ENCODE peak calls at places on chromosomes 4 and X, in eight cellular contexts. One of them, this sample, is unnamed.
A peak's percentile ranks its signal among the peaks of the same experiment; 100 is the strongest.

GRCh38 chr4:185810746-185811508 is 1.1 kb downstream of the SORBS2 start:
- DNase-seq in sigmoid colon: no peak
- DNase-seq in tibial nerve: no peak
- DNase-seq in esophagus muscularis mucosa: no peak
- DNase-seq in upper lobe of left lung: no peak
- DNase-seq in suprapubic skin: no peak
- DNase-seq in A549: no peak
- DNase-seq in stomach: no peak
- DNase-seq in this sample: no peak

GRCh38 chr4:52036875-52037274 is 1.2 kb downstream of the SGCB start:
- DNase-seq in sigmoid colon: no peak
- DNase-seq in tibial nerve: no peak
- DNase-seq in esophagus muscularis mucosa: no peak
- DNase-seq in upper lobe of left lung: no peak
- DNase-seq in suprapubic skin: no peak
- DNase-seq in A549: no peak
- DNase-seq in stomach: no peak
- DNase-seq in this sample: no peak

GRCh38 chrX:4579480-4579879 is 866.0 kb upstream of the PRKX start:
- DNase-seq in sigmoid colon: no peak
- DNase-seq in tibial nerve: no peak
- DNase-seq in esophagus muscularis mucosa: no peak
- DNase-seq in upper lobe of left lung: no peak
- DNase-seq in suprapubic skin: no peak
- DNase-seq in A549: no peak
- DNase-seq in stomach: no peak
- DNase-seq in this sample: no peak

GRCh38 chrX:150355898-150356297 is 7.2 kb upstream of the MAMLD1 start:
- DNase-seq in sigmoid colon: no peak
- DNase-seq in tibial nerve: no peak
- DNase-seq in esophagus muscularis mucosa: no peak
- DNase-seq in upper lobe of left lung: no peak
- DNase-seq in suprapubic skin: no peak
- DNase-seq in A549: no peak
- DNase-seq in stomach: no peak
- DNase-seq in this sample: no peak

GRCh38 chrX:41781500-41781899 is 57.5 kb downstream of the GPR82 start:
- DNase-seq in sigmoid colon: no peak
- DNase-seq in tibial nerve: no peak
- DNase-seq in esophagus muscularis mucosa: no peak
- DNase-seq in upper lobe of left lung: no peak
- DNase-seq in suprapubic skin: no peak
- DNase-seq in A549: peak; percentile 53
- DNase-seq in stomach: no peak
- DNase-seq in this sample: no peak

GRCh38 chr4:151484396-151485102 is 75.6 kb downstream of the FHIP1A start:
- DNase-seq in sigmoid colon: no peak
- DNase-seq in tibial nerve: no peak
- DNase-seq in esophagus muscularis mucosa: no peak
- DNase-seq in upper lobe of left lung: no peak
- DNase-seq in suprapubic skin: no peak
- DNase-seq in A549: peak; percentile 21
- DNase-seq in stomach: no peak
- DNase-seq in this sample: no peak

GRCh38 chr4:107131295-107131694 is 95.2 kb upstream of the DKK2 start:
- DNase-seq in sigmoid colon: no peak
- DNase-seq in tibial nerve: no peak
- DNase-seq in esophagus muscularis mucosa: no peak
- DNase-seq in upper lobe of left lung: no peak
- DNase-seq in suprapubic skin: no peak
- DNase-seq in A549: no peak
- DNase-seq in stomach: no peak
- DNase-seq in this sample: no peak

GRCh38 chr4:38803833-38804653 is 548 bp downstream of the TLR1 start:
- DNase-seq in sigmoid colon: no peak
- DNase-seq in tibial nerve: no peak
- DNase-seq in esophagus muscularis mucosa: no peak
- DNase-seq in upper lobe of left lung: no peak
- DNase-seq in suprapubic skin: no peak
- DNase-seq in A549: no peak
- DNase-seq in stomach: no peak
- DNase-seq in this sample: no peak

GRCh38 chr4:158538176-158538575 is 16.5 kb downstream of the RXFP1 start:
- DNase-seq in sigmoid colon: no peak
- DNase-seq in tibial nerve: no peak
- DNase-seq in esophagus muscularis mucosa: no peak
- DNase-seq in upper lobe of left lung: no peak
- DNase-seq in suprapubic skin: no peak
- DNase-seq in A549: no peak
- DNase-seq in stomach: no peak
- DNase-seq in this sample: no peak

GRCh38 chr4:73603307-73603710 is 16.9 kb downstream of the RASSF6 start:
- DNase-seq in sigmoid colon: no peak
- DNase-seq in tibial nerve: no peak
- DNase-seq in esophagus muscularis mucosa: no peak
- DNase-seq in upper lobe of left lung: no peak
- DNase-seq in suprapubic skin: no peak
- DNase-seq in A549: peak; percentile 86
- DNase-seq in stomach: peak; percentile 42
- DNase-seq in this sample: no peak

GRCh38 chrX:13688384-13688771 is 550 bp upstream of the RAB9A start:
- DNase-seq in sigmoid colon: no peak
- DNase-seq in tibial nerve: no peak
- DNase-seq in esophagus muscularis mucosa: no peak
- DNase-seq in upper lobe of left lung: no peak
- DNase-seq in suprapubic skin: no peak
- DNase-seq in A549: no peak
- DNase-seq in stomach: no peak
- DNase-seq in this sample: no peak
- H3K4me3 ChIP-seq in sigmoid colon: peak overlapping the region; percentile 67
- H3K4me3 ChIP-seq in tibial nerve: peak overlapping the region; percentile 86
- H3K4me3 ChIP-seq in esophagus muscularis mucosa: peak overlapping the region; percentile 71
- H3K4me3 ChIP-seq in upper lobe of left lung: peak overlapping the region; percentile 71
- H3K4me3 ChIP-seq in suprapubic skin: peak overlapping the region; percentile 68
- H3K4me3 ChIP-seq in A549: peak overlapping the region; percentile 85
- H3K4me3 ChIP-seq in stomach: peak overlapping the region; percentile 73
- H3K4me3 ChIP-seq in this sample: peak overlapping the region; percentile 61

GRCh38 chr4:170052919-170053318 is 26.7 kb upstream of the MFAP3L start:
- DNase-seq in sigmoid colon: no peak
- DNase-seq in tibial nerve: no peak
- DNase-seq in esophagus muscularis mucosa: no peak
- DNase-seq in upper lobe of left lung: no peak
- DNase-seq in suprapubic skin: no peak
- DNase-seq in A549: no peak
- DNase-seq in stomach: no peak
- DNase-seq in this sample: no peak
- TF ChIP-seq POLR2A in sigmoid colon: no peak
- TF ChIP-seq POLR2A in tibial nerve: no peak
- TF ChIP-seq POLR2A in esophagus muscularis mucosa: no peak
- TF ChIP-seq POLR2A in upper lobe of left lung: no peak
- TF ChIP-seq POLR2A in suprapubic skin: no peak
- TF ChIP-seq POLR2A in A549: no peak
- TF ChIP-seq POLR2A in stomach: no peak
- TF ChIP-seq POLR2A in this sample: no peak

GRCh38 chrX:48531359-48531954 is 8.1 kb upstream of the TBC1D25 start:
- DNase-seq in sigmoid colon: peak; percentile 34
- DNase-seq in tibial nerve: no peak
- DNase-seq in esophagus muscularis mucosa: no peak
- DNase-seq in upper lobe of left lung: no peak
- DNase-seq in suprapubic skin: no peak
- DNase-seq in A549: peak; percentile 70
- DNase-seq in stomach: no peak
- DNase-seq in this sample: no peak
- TF ChIP-seq EP300 in sigmoid colon: no peak
- TF ChIP-seq EP300 in tibial nerve: no peak
- TF ChIP-seq EP300 in esophagus muscularis mucosa: no peak
- TF ChIP-seq EP300 in upper lobe of left lung: no peak
- TF ChIP-seq EP300 in suprapubic skin: no peak
- TF ChIP-seq EP300 in A549: no peak
- TF ChIP-seq EP300 in stomach: no peak
- TF ChIP-seq EP300 in this sample: no peak

DNA sequence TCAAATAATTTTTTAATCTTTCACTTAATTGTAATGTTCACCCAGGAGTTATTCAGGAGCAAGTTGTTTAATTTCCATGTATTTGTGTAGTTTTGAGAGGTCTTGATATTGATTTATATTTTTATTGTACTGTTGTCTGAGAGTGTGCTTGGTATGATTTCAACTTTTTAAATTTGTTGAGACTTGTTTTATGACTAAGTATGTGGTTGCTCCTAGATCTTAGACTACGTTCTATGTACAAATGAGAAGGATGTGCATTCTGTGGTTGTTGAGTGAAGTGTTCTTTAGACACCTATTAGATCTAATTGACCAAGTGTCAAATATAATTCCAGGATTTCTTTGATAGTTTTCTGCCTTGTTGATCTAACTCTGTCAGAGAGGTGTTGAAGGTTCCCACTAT is 353.3 kb upstream of the GNPDA2 start:
- DNase-seq in sigmoid colon: no peak
- DNase-seq in tibial nerve: no peak
- DNase-seq in esophagus muscularis mucosa: no peak
- DNase-seq in upper lobe of left lung: no peak
- DNase-seq in suprapubic skin: no peak
- DNase-seq in A549: no peak
- DNase-seq in stomach: no peak
- DNase-seq in this sample: no peak
- H3K4me3 ChIP-seq in sigmoid colon: no peak overlapping the region
- H3K4me3 ChIP-seq in tibial nerve: no peak overlapping the region
- H3K4me3 ChIP-seq in esophagus muscularis mucosa: no peak overlapping the region
- H3K4me3 ChIP-seq in upper lobe of left lung: no peak overlapping the region
- H3K4me3 ChIP-seq in suprapubic skin: no peak overlapping the region
- H3K4me3 ChIP-seq in A549: no peak overlapping the region
- H3K4me3 ChIP-seq in stomach: no peak overlapping the region
- H3K4me3 ChIP-seq in this sample: no peak overlapping the region

DNA sequence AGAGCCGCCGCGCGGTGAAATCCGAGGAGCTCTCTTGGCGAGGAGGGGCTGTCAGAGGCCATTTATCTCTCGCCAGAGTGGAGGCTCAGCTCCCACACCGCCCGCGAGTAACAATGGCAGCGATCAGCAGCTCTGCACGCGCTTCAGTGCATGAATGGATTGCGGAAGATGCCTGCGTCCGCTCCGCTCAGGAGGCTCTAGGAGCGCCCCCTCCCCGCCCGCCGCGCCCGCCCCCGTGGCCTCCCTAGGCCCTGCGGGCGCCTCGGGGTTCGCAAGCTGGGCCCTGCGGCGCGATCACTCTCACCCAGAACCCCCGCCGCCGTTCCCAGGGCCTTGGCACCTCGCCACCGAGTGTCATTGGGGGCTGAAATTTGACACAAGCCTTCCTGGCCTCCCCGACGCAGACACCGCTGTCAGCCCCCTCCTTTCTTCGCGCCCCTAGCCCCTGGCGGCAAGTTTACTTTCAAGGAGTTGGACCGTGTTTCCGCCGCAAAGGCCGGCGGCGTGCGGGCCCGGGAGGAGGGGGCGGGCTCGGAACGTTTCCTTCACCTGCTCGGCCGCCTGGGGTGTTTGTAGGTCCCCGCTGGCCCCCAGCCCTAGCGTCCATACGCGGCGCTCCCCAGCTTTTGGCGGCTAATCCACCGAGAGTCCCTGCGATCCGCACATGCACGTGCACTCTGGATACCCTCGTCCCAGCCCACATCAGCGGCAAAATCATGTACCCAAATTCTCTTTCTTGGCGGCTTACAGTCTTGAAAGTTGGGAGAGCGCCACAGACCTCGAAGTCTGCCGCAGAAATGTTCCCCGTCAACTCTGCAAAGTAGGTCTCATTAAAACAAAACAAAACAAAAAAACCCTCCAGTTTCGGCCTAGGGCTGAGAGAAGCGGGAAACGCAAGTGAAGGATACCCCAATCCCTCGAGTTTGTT is 49.0 kb upstream of the BCOR start:
- DNase-seq in sigmoid colon: peak; percentile 75
- DNase-seq in tibial nerve: no peak
- DNase-seq in esophagus muscularis mucosa: no peak
- DNase-seq in upper lobe of left lung: peak; percentile 50
- DNase-seq in suprapubic skin: no peak
- DNase-seq in A549: no peak
- DNase-seq in stomach: no peak
- DNase-seq in this sample: peak; percentile 54
- TF ChIP-seq POLR2A in sigmoid colon: no peak
- TF ChIP-seq POLR2A in tibial nerve: no peak
- TF ChIP-seq POLR2A in esophagus muscularis mucosa: no peak
- TF ChIP-seq POLR2A in upper lobe of left lung: no peak
- TF ChIP-seq POLR2A in suprapubic skin: no peak
- TF ChIP-seq POLR2A in A549: no peak
- TF ChIP-seq POLR2A in stomach: no peak
- TF ChIP-seq POLR2A in this sample: no peak

GRCh38 chr4:95363966-95364365 is 184.8 kb downstream of the UNC5C start:
- DNase-seq in sigmoid colon: no peak
- DNase-seq in tibial nerve: no peak
- DNase-seq in esophagus muscularis mucosa: no peak
- DNase-seq in upper lobe of left lung: no peak
- DNase-seq in suprapubic skin: no peak
- DNase-seq in A549: no peak
- DNase-seq in stomach: no peak
- DNase-seq in this sample: no peak

GRCh38 chr4:95362066-95362465 is 186.7 kb downstream of the UNC5C start:
- DNase-seq in sigmoid colon: no peak
- DNase-seq in tibial nerve: no peak
- DNase-seq in esophagus muscularis mucosa: no peak
- DNase-seq in upper lobe of left lung: no peak
- DNase-seq in suprapubic skin: no peak
- DNase-seq in A549: no peak
- DNase-seq in stomach: no peak
- DNase-seq in this sample: no peak

GRCh38 chr4:95361696-95361965 is 187.1 kb downstream of the UNC5C start:
- DNase-seq in sigmoid colon: no peak
- DNase-seq in tibial nerve: no peak
- DNase-seq in esophagus muscularis mucosa: no peak
- DNase-seq in upper lobe of left lung: no peak
- DNase-seq in suprapubic skin: no peak
- DNase-seq in A549: no peak
- DNase-seq in stomach: no peak
- DNase-seq in this sample: no peak

GRCh38 chr4:95363579-95363965 is 185.2 kb downstream of the UNC5C start:
- DNase-seq in sigmoid colon: no peak
- DNase-seq in tibial nerve: no peak
- DNase-seq in esophagus muscularis mucosa: no peak
- DNase-seq in upper lobe of left lung: no peak
- DNase-seq in suprapubic skin: no peak
- DNase-seq in A549: no peak
- DNase-seq in stomach: no peak
- DNase-seq in this sample: no peak

GRCh38 chr4:95362906-95363578 is 185.7 kb downstream of the UNC5C start:
- DNase-seq in sigmoid colon: no peak
- DNase-seq in tibial nerve: no peak
- DNase-seq in esophagus muscularis mucosa: no peak
- DNase-seq in upper lobe of left lung: no peak
- DNase-seq in suprapubic skin: no peak
- DNase-seq in A549: peak; percentile 18
- DNase-seq in stomach: no peak
- DNase-seq in this sample: peak; percentile 20
- TF ChIP-seq EP300 in sigmoid colon: no peak
- TF ChIP-seq EP300 in tibial nerve: no peak
- TF ChIP-seq EP300 in esophagus muscularis mucosa: no peak
- TF ChIP-seq EP300 in upper lobe of left lung: no peak
- TF ChIP-seq EP300 in suprapubic skin: no peak
- TF ChIP-seq EP300 in A549: no peak
- TF ChIP-seq EP300 in stomach: no peak
- TF ChIP-seq EP300 in this sample: no peak

DNA sequence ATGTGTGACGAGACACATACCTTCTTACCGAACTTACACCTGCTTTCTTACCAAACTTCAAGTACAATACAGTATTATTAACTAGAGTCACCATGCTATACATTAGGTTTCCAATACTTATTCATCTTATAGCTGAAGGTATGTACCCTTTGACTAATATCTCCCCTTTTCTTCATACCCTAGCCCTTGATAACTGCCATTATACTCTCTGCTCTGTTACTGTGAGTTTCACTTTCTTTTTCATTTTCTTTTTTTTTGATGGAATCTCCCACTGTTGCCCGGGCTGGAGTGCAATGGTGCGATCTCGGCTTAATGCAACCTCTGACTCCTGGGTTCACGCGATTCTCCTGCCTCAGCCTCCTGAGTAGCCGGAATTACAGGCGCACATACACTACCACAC is 3.4 kb upstream of the PNMA5 start:
- DNase-seq in sigmoid colon: no peak
- DNase-seq in tibial nerve: no peak
- DNase-seq in esophagus muscularis mucosa: no peak
- DNase-seq in upper lobe of left lung: no peak
- DNase-seq in suprapubic skin: no peak
- DNase-seq in A549: no peak
- DNase-seq in stomach: no peak
- DNase-seq in this sample: no peak
- H3K4me3 ChIP-seq in sigmoid colon: no peak overlapping the region
- H3K4me3 ChIP-seq in tibial nerve: no peak overlapping the region
- H3K4me3 ChIP-seq in esophagus muscularis mucosa: no peak overlapping the region
- H3K4me3 ChIP-seq in upper lobe of left lung: no peak overlapping the region
- H3K4me3 ChIP-seq in suprapubic skin: no peak overlapping the region
- H3K4me3 ChIP-seq in A549: no peak overlapping the region
- H3K4me3 ChIP-seq in stomach: no peak overlapping the region
- H3K4me3 ChIP-seq in this sample: no peak overlapping the region

This sample was measured in ovary.